ENCODE peak calls at places on chromosomes 2 and 18, in nine cellular contexts. K, G, T, N, R, F, I, X and W are unnamed samples.
A peak's percentile ranks its signal among the peaks of the same experiment; 100 is the strongest.

GRCh38 chr2:130391872-130392670 is 36.2 kb downstream of the PTPN18 start:
- DNase-seq in K (no peak), G (no peak), T (no peak), N (peak; percentile 39), R (peak; percentile 52), F (peak; percentile 87), I (peak; percentile 50), X (no peak), W (no peak)

GRCh38 chr18:24270937-24271380 is 126.7 kb downstream of the OSBPL1A start:
- DNase-seq in K (no peak), G (no peak), T (no peak), N (peak; percentile 22), R (no peak), F (no peak), I (peak; percentile 52), X (peak; percentile 25), W (no peak)

GRCh38 chr2:118726821-118727220 is 120.6 kb downstream of the EN1 start:
- DNase-seq in K (no peak), G (no peak), T (no peak), N (no peak), R (no peak), F (no peak), I (no peak), X (no peak), W (no peak)

GRCh38 chr18:44409071-44409470 is 271.6 kb upstream of the SETBP1 start:
- DNase-seq in K (no peak), G (no peak), T (no peak), N (no peak), R (no peak), F (no peak), I (no peak), X (no peak), W (peak; percentile 42)

GRCh38 chr2:207046642-207047213 is 107.4 kb downstream of the CPO start:
- DNase-seq in K (no peak), G (peak; percentile 82), T (no peak), N (no peak), R (peak; percentile 33), F (peak; percentile 66), I (peak; percentile 59), X (no peak), W (peak; percentile 58)

GRCh38 chr2:100104718-100105677 is 37.4 kb downstream of the AFF3 start:
- DNase-seq in K (peak; percentile 37), G (no peak), T (no peak), N (no peak), R (peak; percentile 65), F (peak; percentile 86), I (no peak), X (no peak), W (no peak)

GRCh38 chr2:42880738-42881525 is 88.5 kb upstream of the HAAO start:
- DNase-seq in K (no peak), G (no peak), T (no peak), N (no peak), R (no peak), F (no peak), I (peak; percentile 12), X (no peak), W (no peak)

GRCh38 chr2:1748176-1748740 is 3.9 kb upstream of the PXDN start:
- DNase-seq in K (no peak), G (no peak), T (no peak), N (no peak), R (no peak), F (peak; percentile 45), I (no peak), X (no peak), W (no peak)

GRCh38 chr2:96912356-96913116 is 42.7 kb upstream of the SEMA4C start:
- DNase-seq in K (no peak), G (no peak), T (no peak), N (no peak), R (no peak), F (peak; percentile 87), I (no peak), X (no peak), W (no peak)

GRCh38 chr2:241878007-241878970 is 8.8 kb downstream of the RTP5 start:
- DNase-seq in K (peak; percentile 86), G (peak; percentile 51), T (peak; percentile 83), N (peak; percentile 88), R (peak; percentile 79), F (peak; percentile 97), I (peak; percentile 74), X (no peak), W (peak; percentile 89)

GRCh38 chr2:236643480-236643879 is 73.9 kb downstream of the ACKR3 start:
- DNase-seq in K (no peak), G (no peak), T (no peak), N (no peak), R (no peak), F (no peak), I (no peak), X (no peak), W (no peak)

GRCh38 chr18:23718243-23718720 is 29.0 kb downstream of the LAMA3 start:
- DNase-seq in K (no peak), G (no peak), T (no peak), N (no peak), R (no peak), F (no peak), I (peak; percentile 87), X (no peak), W (no peak)

GRCh38 chr18:394997-395383 is 105.5 kb downstream of the COLEC12 start:
- DNase-seq in K (no peak), G (no peak), T (no peak), N (peak; percentile 6), R (peak; percentile 60), F (no peak), I (peak; percentile 74), X (peak; percentile 82), W (no peak)

GRCh38 chr2:106020032-106020431 is 174.1 kb downstream of the UXS1 start:
- DNase-seq in K (no peak), G (no peak), T (no peak), N (no peak), R (no peak), F (no peak), I (peak; percentile 40), X (peak; percentile 28), W (no peak)

GRCh38 chr18:31419457-31419932 is 28.0 kb upstream of the DSG3 start:
- DNase-seq in K (no peak), G (no peak), T (no peak), N (peak; percentile 5), R (no peak), F (no peak), I (no peak), X (no peak), W (no peak)

GRCh38 chr2:17786727-17787126 is 29.5 kb upstream of the MSGN1 start:
- DNase-seq in K (no peak), G (no peak), T (no peak), N (peak; percentile 11), R (no peak), F (no peak), I (no peak), X (no peak), W (no peak)

GRCh38 chr2:151977631-151978030 is 121.2 kb downstream of the CACNB4 start:
- DNase-seq in K (no peak), G (no peak), T (no peak), N (no peak), R (no peak), F (no peak), I (no peak), X (no peak), W (no peak)

GRCh38 chr2:239107936-239108335 is 260.1 kb downstream of the TWIST2 start:
- DNase-seq in K (no peak), G (no peak), T (no peak), N (no peak), R (no peak), F (no peak), I (no peak), X (no peak), W (no peak)

GRCh38 chr2:154402138-154402714 is 296.3 kb upstream of the KCNJ3 start:
- DNase-seq in K (no peak), G (peak; percentile 17), T (peak; percentile 68), N (peak; percentile 64), R (no peak), F (no peak), I (peak; percentile 11), X (peak; percentile 6), W (peak; percentile 74)

GRCh38 chr18:34159691-34160185 is 65.0 kb downstream of the NOL4 start:
- DNase-seq in K (peak; percentile 3), G (no peak), T (no peak), N (no peak), R (peak; percentile 81), F (no peak), I (no peak), X (no peak), W (no peak)

GRCh38 chr2:36960773-36961172 is 5.6 kb downstream of the STRN start:
- DNase-seq in K (no peak), G (no peak), T (no peak), N (no peak), R (no peak), F (no peak), I (no peak), X (no peak), W (no peak)

GRCh38 chr2:238817931-238818330 is 30.0 kb upstream of the TWIST2 start:
- DNase-seq in K (no peak), G (no peak), T (no peak), N (no peak), R (no peak), F (no peak), I (no peak), X (no peak), W (no peak)

GRCh38 chr18:10953672-10954071 is 195.7 kb downstream of the PIEZO2 start:
- DNase-seq in K (no peak), G (no peak), T (peak; percentile 93), N (no peak), R (no peak), F (no peak), I (no peak), X (no peak), W (no peak)

GRCh38 chr2:136386046-136386445 is 268.1 kb upstream of the CXCR4 start:
- DNase-seq in K (no peak), G (no peak), T (no peak), N (peak; percentile 21), R (no peak), F (no peak), I (no peak), X (peak; percentile 18), W (no peak)

GRCh38 chr18:13572148-13572547 is 154.2 kb downstream of the FAM210A start:
- DNase-seq in K (no peak), G (no peak), T (no peak), N (no peak), R (no peak), F (no peak), I (no peak), X (no peak), W (no peak)

GRCh38 chr2:54708584-54709340 is 14.7 kb upstream of the EML6 start:
- DNase-seq in K (peak; percentile 45), G (no peak), T (no peak), N (no peak), R (peak; percentile 76), F (peak; percentile 91), I (peak; percentile 37), X (no peak), W (no peak)

GRCh38 chr2:120389036-120389391 is 43.1 kb downstream of the INHBB start:
- DNase-seq in K (no peak), G (no peak), T (no peak), N (no peak), R (no peak), F (peak; percentile 72), I (no peak), X (no peak), W (no peak)

GRCh38 chr2:96549967-96550786 is 13.6 kb downstream of the ARID5A start:
- DNase-seq in K (peak; percentile 61), G (no peak), T (no peak), N (peak; percentile 76), R (no peak), F (peak; percentile 83), I (peak; percentile 18), X (no peak), W (peak; percentile 67)

GRCh38 chr2:106160786-106161261 is 33.3 kb downstream of the UXS1 start:
- DNase-seq in K (no peak), G (peak; percentile 79), T (peak; percentile 89), N (no peak), R (no peak), F (no peak), I (no peak), X (no peak), W (no peak)

GRCh38 chr2:202814226-202814625 is 57.3 kb downstream of the ICA1L start:
- DNase-seq in K (no peak), G (no peak), T (no peak), N (no peak), R (no peak), F (no peak), I (no peak), X (no peak), W (no peak)

GRCh38 chr2:152336854-152337510 is 2.0 kb downstream of the FMNL2 start:
- DNase-seq in K (peak; percentile 5), G (no peak), T (no peak), N (peak; percentile 66), R (no peak), F (no peak), I (peak; percentile 80), X (peak; percentile 13), W (no peak)